ENCODE peak calls at places on chromosomes 16 and 17, in four cellular contexts. One of them, this sample, is unnamed.

GRCh38 chr17:55430531-55431228 is 9.0 kb upstream of the MMD start:
- DNase-seq in esophagus squamous epithelium: no peak
- DNase-seq in fibroblast of the conjunctiva: no peak
- DNase-seq in Calu3: no peak
- DNase-seq in this sample: no peak

GRCh38 chr17:77419095-77419494 is 278.3 kb downstream of the SEC14L1 start:
- DNase-seq in esophagus squamous epithelium: no peak
- DNase-seq in fibroblast of the conjunctiva: no peak
- DNase-seq in Calu3: no peak
- DNase-seq in this sample: no peak

GRCh38 chr16:61900482-61900881 is 135.8 kb downstream of the CDH8 start:
- DNase-seq in fibroblast of the conjunctiva: peak
- DNase-seq in Calu3: no peak
- DNase-seq in esophagus squamous epithelium: no peak
- DNase-seq in this sample: no peak

GRCh38 chr16:8519179-8519578 is 71.1 kb downstream of the TMEM114 start:
- DNase-seq in Calu3: no peak
- DNase-seq in esophagus squamous epithelium: no peak
- DNase-seq in fibroblast of the conjunctiva: no peak
- DNase-seq in this sample: no peak

GRCh38 chr16:67393111-67393789 is at the start of gene TPPP3:
- DNase-seq in Calu3: peak
- DNase-seq in esophagus squamous epithelium: no peak
- DNase-seq in fibroblast of the conjunctiva: peak
- DNase-seq in this sample: peak

GRCh38 chr16:66569827-66570405 is 3.7 kb downstream of the CMTM1 start:
- DNase-seq in esophagus squamous epithelium: no peak
- DNase-seq in Calu3: no peak
- DNase-seq in fibroblast of the conjunctiva: peak
- DNase-seq in this sample: no peak

GRCh38 chr17:43372273-43372911 is 26.4 kb upstream of the ARL4D start:
- DNase-seq in Calu3: no peak
- DNase-seq in esophagus squamous epithelium: no peak
- DNase-seq in fibroblast of the conjunctiva: no peak
- DNase-seq in this sample: no peak

GRCh38 chr16:2842340-2843000 is 12.4 kb downstream of the ZG16B start:
- DNase-seq in fibroblast of the conjunctiva: peak
- DNase-seq in esophagus squamous epithelium: no peak
- DNase-seq in Calu3: no peak
- DNase-seq in this sample: no peak

GRCh38 chr17:29918922-29919856 is 10.8 kb downstream of the SSH2 start:
- DNase-seq in Calu3: no peak
- DNase-seq in fibroblast of the conjunctiva: no peak
- DNase-seq in esophagus squamous epithelium: no peak
- DNase-seq in this sample: no peak